ENCODE peak calls at places on chromosomes 12 and 14, in eight cellular contexts. B is A549, N is transverse colon, T is sigmoid colon, R is IMR-90, L is stomach, U is erythroblast, W is endothelial cell of umbilical vein. I is an unnamed sample.

GRCh38 chr12:121893901-121894540 is 5.4 kb downstream of the PSMD9 start:
- DNase-seq in W (peak; percentile 74), R (peak; percentile 77), L (peak; percentile 40), U (no peak), T (no peak), N (no peak), B (peak; percentile 63), I (peak; percentile 65)

GRCh38 chr12:110281549-110282342 is 699 bp downstream of the ATP2A2 start:
- DNase-seq in T (peak; percentile 83), W (peak; percentile 62), R (peak; percentile 55), L (peak; percentile 63), B (peak; percentile 75), N (peak; percentile 59), U (peak; percentile 84), I (no peak)

GRCh38 chr12:62817556-62818271 is 117.2 kb downstream of the PPM1H start:
- DNase-seq in W (peak; percentile 68), U (peak; percentile 23), L (no peak), B (no peak), T (no peak), N (no peak), R (peak; percentile 61), I (no peak)

GRCh38 chr12:26271889-26272492 is 76.6 kb downstream of the SSPN start:
- DNase-seq in N (peak; percentile 76), U (no peak), W (peak; percentile 93), L (peak; percentile 81), T (peak; percentile 89), R (peak; percentile 96), B (peak; percentile 73), I (peak; percentile 11)

GRCh38 chr14:91416744-91417133 is 881 bp downstream of the CCDC88C start:
- DNase-seq in T (no peak), L (peak; percentile 47), B (no peak), W (peak; percentile 29), N (peak; percentile 52), U (peak; percentile 39), R (no peak), I (no peak)

GRCh38 chr12:110349521-110350151 is 53.9 kb downstream of the ANAPC7 start:
- DNase-seq in U (no peak), L (no peak), N (no peak), W (no peak), T (no peak), R (no peak), B (no peak), I (no peak)

GRCh38 chr14:90523544-90523943 is 126.7 kb downstream of the CALM1 start:
- DNase-seq in U (no peak), L (no peak), T (no peak), B (no peak), W (no peak), R (peak; percentile 45), N (no peak), I (peak; percentile 91)

GRCh38 chr14:97878206-97878605 is 1081.0 kb downstream of the VRK1 start:
- DNase-seq in L (no peak), N (no peak), B (no peak), U (no peak), R (no peak), T (no peak), W (no peak), I (no peak)

GRCh38 chr12:66716522-66716921 is 37.6 kb upstream of the GRIP1 start:
- DNase-seq in N (no peak), B (no peak), W (no peak), L (no peak), R (no peak), T (no peak), U (no peak), I (no peak)

GRCh38 chr14:104787736-104788532 is 7.6 kb downstream of the AKT1 start:
- DNase-seq in T (no peak), W (no peak), L (no peak), R (no peak), B (no peak), N (no peak), U (no peak), I (no peak)

GRCh38 chr14:32259368-32260013 is 56.4 kb upstream of the RNU6-8 start:
- DNase-seq in U (peak; percentile 61), N (no peak), W (peak; percentile 56), B (peak; percentile 41), L (no peak), R (peak; percentile 63), T (no peak), I (peak; percentile 10)

GRCh38 chr12:53599579-53599978 is 26.6 kb downstream of the ATF7 start:
- DNase-seq in R (no peak), U (no peak), N (no peak), L (no peak), W (peak; percentile 31), B (no peak), T (no peak), I (no peak)

GRCh38 chr14:75011356-75012097 is 8.8 kb downstream of the EIF2B2 start:
- DNase-seq in U (no peak), N (no peak), B (no peak), L (no peak), W (peak; percentile 80), R (peak; percentile 78), T (no peak), I (no peak)

GRCh38 chr12:69150796-69151127 is 88.6 kb upstream of the CPSF6 start:
- DNase-seq in R (no peak), U (no peak), N (no peak), W (no peak), B (no peak), T (no peak), L (no peak), I (no peak)

GRCh38 chr12:123035841-123036240 is 55.4 kb downstream of the ARL6IP4 start:
- DNase-seq in B (no peak), L (no peak), N (no peak), T (no peak), W (no peak), U (peak; percentile 56), R (no peak), I (no peak)

GRCh38 chr12:58919271-58920101 is 818 bp downstream of the LRIG3 start:
- DNase-seq in T (peak; percentile 71), B (peak; percentile 41), L (no peak), R (peak; percentile 58), U (peak; percentile 40), N (peak; percentile 42), W (peak; percentile 83), I (peak; percentile 9)

GRCh38 chr12:93502802-93503623 is 35.7 kb downstream of the MRPL42 start:
- DNase-seq in B (peak; percentile 52), N (peak; percentile 43), U (peak; percentile 65), R (peak; percentile 48), T (no peak), L (peak; percentile 48), W (peak; percentile 57), I (no peak)

GRCh38 chr12:107415834-107416233 is 269.8 kb upstream of the PWP1 start:
- DNase-seq in N (no peak), T (no peak), B (no peak), L (no peak), W (no peak), U (no peak), R (no peak), I (no peak)

GRCh38 chr12:19223695-19224094 is 94.2 kb downstream of the PLEKHA5 start:
- DNase-seq in B (no peak), T (no peak), R (peak; percentile 83), L (no peak), N (no peak), U (no peak), W (no peak), I (no peak)

GRCh38 chr12:118359541-118359915 is 13.2 kb downstream of the TAOK3 start:
- DNase-seq in N (peak; percentile 38), U (peak; percentile 77), W (no peak), R (no peak), B (no peak), L (no peak), T (no peak), I (no peak)

GRCh38 chr12:109222496-109222895 is 86.6 kb downstream of the FOXN4 start:
- DNase-seq in R (no peak), B (no peak), U (no peak), N (no peak), T (no peak), L (no peak), W (no peak), I (no peak)

DNA sequence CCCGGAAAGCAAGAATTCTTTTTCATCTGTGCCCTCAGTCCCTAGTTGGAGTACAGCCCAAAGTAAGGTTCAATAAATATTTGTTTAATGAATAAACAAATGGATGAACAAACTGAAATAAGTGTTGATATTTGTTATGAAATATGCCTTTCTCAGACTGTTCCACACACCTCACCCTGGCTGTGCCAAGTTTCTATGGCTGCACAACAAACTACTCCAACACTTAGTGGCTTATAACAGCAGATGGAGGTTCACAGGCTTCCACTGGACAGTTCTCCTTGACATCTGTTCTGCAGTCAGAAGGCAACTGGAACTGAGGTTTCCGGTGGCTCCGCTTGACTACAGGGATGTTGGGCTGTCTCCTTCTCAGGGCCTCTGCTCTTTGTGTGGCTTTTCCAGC is 197.1 kb downstream of the RGS6 start:
- DNase-seq in T (no peak), U (no peak), L (peak; percentile 32), R (no peak), N (no peak), B (no peak), W (no peak), I (no peak)
- TF ChIP-seq POLR2A in T (no peak), U (no peak), L (no peak), R (no peak), N (no peak), B (no peak), W (no peak), I (no peak)

DNA sequence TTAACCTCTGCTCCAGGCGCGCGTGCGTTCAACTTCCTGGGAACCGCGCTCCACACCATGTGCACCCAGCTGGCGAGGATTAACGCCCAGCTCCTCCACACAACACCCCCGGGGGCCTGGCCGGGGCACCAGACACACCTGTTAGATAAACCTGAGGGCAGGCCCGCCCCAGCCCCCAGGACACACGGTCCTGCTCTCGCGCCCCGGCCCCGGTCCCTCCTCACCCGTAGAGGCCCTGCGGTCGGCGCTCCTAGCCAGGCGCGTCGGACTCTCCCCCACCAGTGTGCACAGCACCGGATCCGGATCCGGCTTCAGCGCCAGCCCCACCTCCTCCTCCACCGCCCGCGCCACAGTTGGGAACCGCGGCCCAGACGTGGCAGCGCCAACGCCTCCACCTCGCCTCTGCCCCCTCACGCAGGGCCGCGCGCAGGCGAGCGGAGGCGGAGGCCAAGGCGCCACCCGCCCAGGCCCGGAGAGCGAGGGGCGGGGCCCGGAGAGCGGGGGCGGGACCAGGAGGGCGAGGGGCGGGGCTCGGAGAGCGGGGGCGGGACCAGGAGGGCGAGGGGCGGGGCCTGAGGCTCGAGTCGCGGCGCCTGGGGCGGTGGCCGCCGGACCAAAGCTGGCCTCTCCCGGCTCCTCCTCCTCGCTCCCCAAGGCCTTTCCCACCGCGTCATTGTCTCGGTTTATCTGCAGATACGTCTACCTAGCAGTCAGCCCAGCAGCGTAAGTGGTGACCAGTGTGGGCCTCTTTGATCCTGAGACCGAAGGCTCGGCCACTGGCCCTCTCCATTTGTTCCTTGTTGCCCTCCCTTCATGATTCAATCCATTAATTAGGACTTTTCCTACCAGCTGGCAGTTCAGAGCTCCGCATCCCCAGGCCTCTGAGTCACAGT is at the start of gene GNPNAT1:
- DNase-seq in W (peak; percentile 94), B (peak; percentile 94), R (peak; percentile 91), U (peak; percentile 94), N (peak; percentile 90), L (peak; percentile 90), T (peak; percentile 93), I (peak; percentile 64)
- TF ChIP-seq POLR2A in W (peak; percentile 96), B (peak; percentile 90), R (peak; percentile 77), U (peak; percentile 52), N (peak; percentile 84), L (no peak), T (peak; percentile 52), I (peak; percentile 76)

GRCh38 chr12:82358200-82359114 is at the start of the genes CCDC59 and METTL25:
- DNase-seq in R (peak; percentile 99), L (peak; percentile 97), W (peak; percentile 98), B (peak; percentile 99), T (peak; percentile 98), U (peak; percentile 98), N (peak; percentile 99), I (peak; percentile 66)
- TF ChIP-seq POLR2A in R (peak; percentile 91), L (no peak), W (no peak), B (peak; percentile 59), T (peak; percentile 67), U (peak; percentile 94), N (peak; percentile 90), I (peak; percentile 69)

GRCh38 chr14:53703457-53703856 is 253.2 kb downstream of the BMP4 start:
- DNase-seq in W (no peak), T (no peak), U (no peak), N (no peak), B (no peak), R (no peak), L (no peak), I (no peak)
- TF ChIP-seq POLR2A in W (no peak), T (no peak), U (no peak), N (no peak), B (no peak), R (no peak), L (no peak), I (no peak)